ENCODE peak calls at places on chromosomes 16 and 17, in eight cellular contexts. J is psoas muscle, S is pancreas, Q is esophagus squamous epithelium, G is uterus, Y is HCT116, V is left ventricle myocardium inferior, A is WERI-Rb-1. C is an unnamed sample.

GRCh38 chr17:50767446-50767845 is at the start of gene ANKRD40CL:
- DNase-seq in J (no peak), S (peak), Q (no peak), G (no peak), Y (no peak), V (no peak), A (no peak), C (no peak)

GRCh38 chr16:81241706-81242105 is 3.2 kb downstream of the BCO1 start:
- DNase-seq in J (no peak), S (no peak), Q (no peak), G (no peak), Y (no peak), V (no peak), A (no peak), C (no peak)

GRCh38 chr17:38735161-38735997 is 5.2 kb downstream of the CISD3 start:
- DNase-seq in J (peak), S (peak), Q (no peak), G (peak), Y (no peak), V (peak), A (peak), C (peak)

GRCh38 chr17:4544135-4544651 is 11.0 kb downstream of the MYBBP1A start:
- DNase-seq in J (no peak), S (no peak), Q (no peak), G (no peak), Y (no peak), V (no peak), A (no peak), C (no peak)

GRCh38 chr17:52106638-52107261 is 51.8 kb downstream of the CA10 start:
- DNase-seq in J (no peak), S (peak), Q (no peak), G (no peak), Y (peak), V (no peak), A (peak), C (peak)

GRCh38 chr16:81717662-81718189 is 61.4 kb upstream of the PLCG2 start:
- DNase-seq in J (no peak), S (no peak), Q (no peak), G (no peak), Y (no peak), V (no peak), A (no peak), C (no peak)

GRCh38 chr17:35154486-35154885 is 6.9 kb downstream of the UNC45B start:
- DNase-seq in J (no peak), S (no peak), Q (no peak), G (no peak), Y (no peak), V (no peak), A (no peak), C (no peak)

GRCh38 chr16:16828913-16829398 is 450.0 kb downstream of the NPIPA7 start:
- DNase-seq in J (no peak), S (no peak), Q (no peak), G (no peak), Y (no peak), V (no peak), A (peak), C (no peak)

GRCh38 chr16:84659656-84660300 is 11.5 kb downstream of the KLHL36 start:
- DNase-seq in J (no peak), S (no peak), Q (no peak), G (no peak), Y (no peak), V (no peak), A (no peak), C (no peak)

GRCh38 chr16:86457621-86458456 is 52.5 kb upstream of the FOXF1 start:
- DNase-seq in J (no peak), S (no peak), Q (no peak), G (no peak), Y (no peak), V (no peak), A (no peak), C (no peak)

GRCh38 chr17:58666858-58667267 is 25.0 kb downstream of the TEX14 start:
- DNase-seq in J (peak), S (peak), Q (peak), G (peak), Y (peak), V (peak), A (no peak), C (peak)

GRCh38 chr17:7019839-7020519 is 2.9 kb upstream of the BCL6B start:
- DNase-seq in J (peak), S (peak), Q (no peak), G (peak), Y (no peak), V (no peak), A (peak), C (no peak)
- H3K4me3 ChIP-seq in J (peak), S (peak), Q (peak), G (peak), Y (peak), V (peak), A (peak), C (peak)

GRCh38 chr16:75682308-75682707 is 5.5 kb upstream of the CPHXL2 start:
- DNase-seq in J (no peak), S (no peak), Q (no peak), G (no peak), Y (no peak), V (no peak), A (no peak), C (no peak)

GRCh38 chr16:75679366-75679765 is 2.6 kb upstream of the CPHXL2 start:
- DNase-seq in J (no peak), S (no peak), Q (no peak), G (no peak), Y (no peak), V (no peak), A (no peak), C (no peak)

DNA sequence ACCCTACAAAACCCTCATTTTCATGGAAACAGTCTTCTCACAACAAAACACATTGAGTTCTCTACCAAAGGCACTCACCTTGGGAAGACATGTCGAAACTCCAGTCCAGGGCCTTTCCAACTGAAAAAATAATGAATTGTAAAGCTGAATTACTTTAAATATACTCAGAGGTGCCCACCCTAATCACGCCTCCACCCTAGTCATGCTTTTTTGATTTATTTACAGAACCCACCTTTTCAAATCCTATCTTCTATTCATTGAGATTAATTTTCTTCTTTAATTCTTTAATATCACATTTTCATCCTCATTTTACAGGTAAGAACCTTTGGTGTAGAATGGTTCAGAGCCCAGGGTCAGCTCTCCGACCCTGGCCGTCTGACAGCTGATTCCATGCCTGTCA is at the start of gene CPHXL2:
- DNase-seq in J (no peak), S (no peak), Q (no peak), G (no peak), Y (no peak), V (no peak), A (no peak), C (no peak)
- H3K27ac ChIP-seq in J (no peak), S (no peak), Q (no peak), G (no peak), Y (no peak), V (no peak), A (no peak), C (no peak)

DNA sequence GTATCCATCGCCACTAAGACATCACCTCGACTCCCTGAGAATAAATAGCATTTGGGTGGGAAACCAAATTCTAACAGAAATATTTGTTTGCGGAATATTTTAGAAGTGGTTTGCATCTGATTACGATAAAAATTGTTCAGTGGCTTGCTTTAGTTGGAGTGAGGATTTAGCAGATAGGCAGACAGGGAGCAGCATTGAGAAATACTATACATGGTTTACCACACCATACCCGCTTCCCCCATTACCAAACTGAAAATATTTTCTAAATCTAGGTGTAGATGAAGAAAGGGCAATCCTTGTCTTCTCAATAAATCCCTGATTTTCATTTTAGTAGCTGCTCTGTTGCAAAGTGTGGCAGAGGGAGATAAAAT is 895 bp upstream of the BAHCC1 start:
- DNase-seq in J (no peak), S (no peak), Q (no peak), G (no peak), Y (no peak), V (no peak), A (no peak), C (no peak)
- TF ChIP-seq CTCF in J (no peak), S (no peak), Q (no peak), G (no peak), Y (no peak), V (no peak), A (no peak), C (no peak)

GRCh38 chr17:9488556-9488955 is 87.1 kb downstream of the STX8 start:
- DNase-seq in J (no peak), S (no peak), Q (no peak), G (no peak), Y (no peak), V (no peak), A (no peak), C (no peak)

GRCh38 chr17:9484789-9485188 is 90.8 kb downstream of the STX8 start:
- DNase-seq in J (no peak), S (no peak), Q (no peak), G (no peak), Y (no peak), V (no peak), A (no peak), C (no peak)

DNA sequence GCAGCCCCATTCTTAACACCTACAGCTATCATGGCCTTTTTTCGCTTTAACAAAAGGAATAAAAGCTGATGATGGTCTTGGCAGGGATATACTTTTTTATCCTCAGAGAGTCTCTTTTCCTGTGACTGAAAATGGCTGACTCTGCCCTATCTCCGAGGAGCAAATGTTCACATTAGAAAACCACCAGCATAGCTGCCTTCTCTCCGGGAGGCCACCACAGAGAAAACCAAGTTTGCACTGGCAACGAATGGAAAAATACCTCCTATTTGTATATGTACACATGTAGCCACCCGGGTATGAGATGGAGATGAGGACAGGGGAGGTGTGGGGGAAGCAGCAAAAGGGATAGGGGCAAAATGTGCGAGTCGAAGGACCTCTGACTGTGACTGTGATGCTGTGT is 88.2 kb downstream of the STX8 start:
- DNase-seq in J (no peak), S (no peak), Q (no peak), G (no peak), Y (no peak), V (no peak), A (no peak), C (no peak)
- H3K4me3 ChIP-seq in J (no peak), S (no peak), Q (no peak), G (no peak), Y (no peak), V (no peak), A (no peak), C (no peak)

GRCh38 chr16:79128706-79129105 is 471.8 kb downstream of the MAF start:
- DNase-seq in J (no peak), S (no peak), Q (no peak), G (no peak), Y (no peak), V (no peak), A (no peak), C (no peak)

GRCh38 chr16:79132745-79133144 is 467.8 kb downstream of the MAF start:
- DNase-seq in J (no peak), S (no peak), Q (no peak), G (no peak), Y (no peak), V (peak), A (no peak), C (no peak)

GRCh38 chr16:79127768-79128167 is 472.8 kb downstream of the MAF start:
- DNase-seq in J (no peak), S (no peak), Q (no peak), G (no peak), Y (no peak), V (no peak), A (no peak), C (no peak)

GRCh38 chr16:79134300-79134699 is 466.2 kb downstream of the MAF start:
- DNase-seq in J (no peak), S (no peak), Q (no peak), G (no peak), Y (no peak), V (no peak), A (no peak), C (no peak)

DNA sequence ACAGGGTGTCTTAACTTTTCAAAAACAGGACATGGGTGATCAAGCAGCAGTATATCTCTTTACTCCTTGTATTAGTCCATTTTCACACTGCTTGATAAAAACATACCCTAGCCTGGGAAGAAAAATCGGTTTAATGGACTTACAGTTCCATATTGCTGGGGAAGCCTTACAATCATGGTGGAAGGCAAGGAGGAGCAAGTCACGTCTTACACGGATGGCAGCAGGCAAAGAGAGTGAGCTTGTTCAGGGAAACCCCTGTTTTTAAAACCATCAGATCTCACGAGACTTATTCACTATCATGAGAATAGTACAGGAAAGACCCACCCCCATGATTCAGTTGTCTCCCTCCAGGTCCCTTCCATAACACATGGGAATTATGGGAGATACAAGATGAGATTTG is 468.9 kb downstream of the MAF start:
- DNase-seq in J (no peak), S (no peak), Q (no peak), G (no peak), Y (no peak), V (no peak), A (no peak), C (no peak)
- H3K27ac ChIP-seq in J (no peak), S (no peak), Q (no peak), G (no peak), Y (no peak), V (no peak), A (no peak), C (no peak)

DNA sequence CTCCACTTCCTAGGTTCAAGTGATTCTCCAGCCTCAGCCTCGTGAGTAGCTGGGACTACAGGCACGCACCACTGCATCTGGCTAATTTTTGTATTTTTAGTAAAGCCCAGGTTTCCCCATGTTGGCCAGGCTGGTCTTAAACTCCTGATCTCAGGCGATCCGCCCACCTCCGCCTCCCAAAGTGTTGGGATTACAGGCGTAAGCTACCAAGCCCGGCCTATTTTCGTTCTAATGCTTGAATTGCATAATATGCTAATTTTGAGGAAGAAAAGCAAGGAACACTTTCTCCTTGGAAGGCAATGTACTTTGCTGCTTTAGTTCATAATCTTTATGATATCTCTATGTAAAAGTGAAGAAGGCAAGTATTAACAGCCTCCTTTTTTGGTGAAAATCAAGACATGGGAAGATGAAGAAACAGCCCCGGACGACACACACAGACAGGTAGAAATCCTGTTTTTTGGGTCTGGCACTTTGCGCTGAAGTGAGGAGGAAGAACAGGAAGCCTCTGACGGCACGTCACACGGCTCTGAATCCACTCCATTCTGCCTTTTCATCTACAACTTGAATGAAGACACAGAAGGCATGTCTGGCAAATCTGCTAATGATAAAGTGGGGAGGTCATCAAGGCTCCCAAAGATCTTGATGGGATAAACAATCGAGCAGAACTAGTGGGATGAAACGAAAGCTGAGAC is 24.9 kb downstream of the VPS53 start:
- DNase-seq in J (no peak), S (no peak), Q (no peak), G (no peak), Y (no peak), V (no peak), A (no peak), C (no peak)
- TF ChIP-seq CTCF in J (no peak), S (no peak), Q (no peak), G (no peak), Y (no peak), V (no peak), A (no peak), C (no peak)

C was measured in dorsolateral prefrontal cortex.